ENCODE peak calls at places on chromosome 15, in four cellular contexts. One of them, this sample, is unnamed.

GRCh38 chr15:82900511-82900910 is 52.0 kb downstream of the HOMER2 start:
- DNase-seq in CD8-positive, alpha-beta T cell: no peak
- DNase-seq in upper lobe of left lung: no peak
- DNase-seq in tibial artery: no peak
- DNase-seq in this sample: no peak

GRCh38 chr15:36908991-36909390 is 191.4 kb downstream of the MEIS2 start:
- DNase-seq in CD8-positive, alpha-beta T cell: no peak
- DNase-seq in tibial artery: no peak
- DNase-seq in upper lobe of left lung: no peak
- DNase-seq in this sample: no peak

GRCh38 chr15:40069178-40070165 is 30.5 kb upstream of the SRP14 start:
- DNase-seq in CD8-positive, alpha-beta T cell: no peak
- DNase-seq in tibial artery: peak; percentile 92
- DNase-seq in upper lobe of left lung: peak; percentile 95
- DNase-seq in this sample: no peak

GRCh38 chr15:28123408-28124023 is 24.4 kb upstream of the OCA2 start:
- DNase-seq in tibial artery: peak; percentile 77
- DNase-seq in CD8-positive, alpha-beta T cell: no peak
- DNase-seq in upper lobe of left lung: no peak
- DNase-seq in this sample: no peak

GRCh38 chr15:61639491-61639890 is 410.4 kb upstream of the RORA start:
- DNase-seq in CD8-positive, alpha-beta T cell: no peak
- DNase-seq in upper lobe of left lung: no peak
- DNase-seq in tibial artery: no peak
- DNase-seq in this sample: no peak

GRCh38 chr15:69653846-69654245 is 201.2 kb downstream of the RPLP1 start:
- DNase-seq in CD8-positive, alpha-beta T cell: no peak
- DNase-seq in tibial artery: no peak
- DNase-seq in upper lobe of left lung: no peak
- DNase-seq in this sample: no peak

GRCh38 chr15:68583936-68584703 is 5.3 kb downstream of the CORO2B start:
- DNase-seq in upper lobe of left lung: no peak
- DNase-seq in tibial artery: no peak
- DNase-seq in CD8-positive, alpha-beta T cell: no peak
- DNase-seq in this sample: no peak

GRCh38 chr15:58503139-58504027 is 71.6 kb downstream of the LIPC start:
- DNase-seq in CD8-positive, alpha-beta T cell: no peak
- DNase-seq in tibial artery: no peak
- DNase-seq in upper lobe of left lung: peak; percentile 32
- DNase-seq in this sample: no peak

GRCh38 chr15:57878573-57878972 is 172.1 kb downstream of the POLR2M start:
- DNase-seq in tibial artery: no peak
- DNase-seq in CD8-positive, alpha-beta T cell: no peak
- DNase-seq in upper lobe of left lung: no peak
- DNase-seq in this sample: no peak

GRCh38 chr15:41019174-41019573 is 65.9 kb downstream of the CHAC1 start:
- DNase-seq in tibial artery: no peak
- DNase-seq in upper lobe of left lung: no peak
- DNase-seq in CD8-positive, alpha-beta T cell: no peak
- DNase-seq in this sample: no peak

GRCh38 chr15:64989331-64990167 is at the start of gene SPG21:
- DNase-seq in tibial artery: peak; percentile 86
- DNase-seq in CD8-positive, alpha-beta T cell: peak; percentile 77
- DNase-seq in upper lobe of left lung: peak; percentile 99
- DNase-seq in this sample: peak; percentile 90

GRCh38 chr15:64981812-64982431 is 7.8 kb downstream of the SPG21 start:
- DNase-seq in tibial artery: no peak
- DNase-seq in CD8-positive, alpha-beta T cell: no peak
- DNase-seq in upper lobe of left lung: no peak
- DNase-seq in this sample: no peak

GRCh38 chr15:64987136-64987535 is 2.6 kb downstream of the SPG21 start:
- DNase-seq in tibial artery: no peak
- DNase-seq in upper lobe of left lung: no peak
- DNase-seq in CD8-positive, alpha-beta T cell: no peak
- DNase-seq in this sample: no peak

GRCh38 chr15:64982472-64982871 is 7.2 kb downstream of the SPG21 start:
- DNase-seq in upper lobe of left lung: no peak
- DNase-seq in tibial artery: no peak
- DNase-seq in CD8-positive, alpha-beta T cell: no peak
- DNase-seq in this sample: no peak

DNA sequence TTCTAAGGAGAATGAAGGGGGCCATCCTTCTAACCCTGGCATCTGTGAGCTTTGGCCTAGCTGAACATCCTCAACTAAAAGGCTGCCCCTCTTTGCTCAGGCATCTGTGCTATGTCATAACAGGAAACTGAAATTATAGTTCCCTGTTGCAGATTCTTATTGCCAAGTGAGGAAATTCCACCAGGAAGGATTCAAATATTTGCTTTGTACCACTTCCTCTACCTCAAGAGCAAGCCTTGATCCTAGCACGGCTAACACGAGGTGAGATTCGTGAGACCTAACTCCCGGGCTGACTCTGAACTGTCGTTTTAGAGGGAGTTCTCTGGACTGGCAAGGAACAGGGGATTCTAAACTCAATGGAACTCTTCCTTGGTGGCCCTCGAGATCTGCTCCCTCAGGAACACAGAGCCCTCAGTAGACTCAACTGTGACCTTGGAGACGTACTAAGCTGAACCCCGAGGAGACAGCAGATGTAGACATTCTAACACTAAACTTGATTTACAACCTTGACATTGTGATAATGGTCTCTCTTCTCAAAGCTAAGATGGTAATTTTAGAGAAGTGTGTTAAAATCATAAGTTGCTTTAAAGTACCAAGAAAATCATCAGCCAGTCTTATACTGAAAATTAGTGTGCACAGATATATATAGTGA is 4.2 kb downstream of the SPG21 start:
- DNase-seq in tibial artery: no peak
- DNase-seq in CD8-positive, alpha-beta T cell: no peak
- DNase-seq in upper lobe of left lung: no peak
- DNase-seq in this sample: no peak
- H3K4me1 ChIP-seq in tibial artery: peaks cover 20% of the 10 kb centered on the region
- H3K4me1 ChIP-seq in CD8-positive, alpha-beta T cell: peaks cover 12% of the 10 kb centered on the region
- H3K4me1 ChIP-seq in upper lobe of left lung: peaks cover 39% of the 10 kb centered on the region
- H3K4me1 ChIP-seq in this sample: peaks cover 24% of the 10 kb centered on the region

DNA sequence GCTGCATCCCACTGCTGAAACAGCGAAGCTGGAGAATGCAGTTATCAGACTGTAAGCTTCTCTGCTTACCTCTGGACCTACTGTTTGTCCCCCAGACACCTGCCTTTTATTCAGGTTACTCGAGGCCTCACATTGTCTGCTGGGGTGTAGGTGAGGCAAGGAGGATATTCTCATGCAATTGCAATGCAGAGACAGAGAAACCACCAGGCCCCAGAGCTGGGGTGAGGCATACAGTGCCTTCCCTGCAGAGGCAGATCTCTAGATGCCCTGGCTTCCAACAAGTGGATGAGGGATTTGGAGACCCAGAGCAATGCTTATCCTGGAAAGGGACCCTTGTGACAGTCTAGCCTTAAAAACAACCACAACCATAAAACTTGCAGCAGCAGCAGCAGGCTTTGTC is 263.4 kb upstream of the ST8SIA2 start:
- DNase-seq in upper lobe of left lung: no peak
- DNase-seq in CD8-positive, alpha-beta T cell: no peak
- DNase-seq in tibial artery: no peak
- DNase-seq in this sample: no peak
- H3K36me3 ChIP-seq in upper lobe of left lung: peaks cover 5% of the 10 kb centered on the region
- H3K36me3 ChIP-seq in CD8-positive, alpha-beta T cell: peaks cover 2% of the 10 kb centered on the region
- H3K36me3 ChIP-seq in tibial artery: no peaks in the 10 kb centered on the region
- H3K36me3 ChIP-seq in this sample: no peaks in the 10 kb centered on the region

GRCh38 chr15:52559022-52559421 is 9.8 kb downstream of the ARPP19 start:
- DNase-seq in CD8-positive, alpha-beta T cell: no peak
- DNase-seq in upper lobe of left lung: no peak
- DNase-seq in tibial artery: no peak
- DNase-seq in this sample: no peak
- H3K27me3 ChIP-seq in CD8-positive, alpha-beta T cell: no peaks in the 10 kb centered on the region
- H3K27me3 ChIP-seq in upper lobe of left lung: no peaks in the 10 kb centered on the region
- H3K27me3 ChIP-seq in tibial artery: no peaks in the 10 kb centered on the region
- H3K27me3 ChIP-seq in this sample: no peaks in the 10 kb centered on the region

DNA sequence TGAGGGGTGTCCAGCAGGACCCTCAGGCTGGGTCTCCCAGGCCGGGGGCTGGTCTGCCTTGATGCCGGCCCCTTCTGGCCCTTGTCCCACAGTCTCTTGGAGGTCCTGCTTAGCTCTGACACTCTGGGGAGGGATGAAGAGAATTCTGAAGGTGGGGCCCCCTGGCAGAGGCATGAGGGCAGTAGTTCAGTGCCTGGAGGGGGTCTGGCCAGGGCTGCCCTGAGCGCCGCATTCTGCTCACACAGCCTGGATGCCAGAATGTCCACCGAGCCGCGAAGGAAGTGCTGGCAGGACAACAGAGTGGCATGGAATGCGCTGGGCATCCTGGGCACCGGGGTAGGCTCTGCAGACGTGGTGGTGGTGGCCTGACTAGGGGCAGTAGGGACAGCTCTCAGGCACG is 55.5 kb downstream of the SMAD6 start:
- DNase-seq in upper lobe of left lung: no peak
- DNase-seq in CD8-positive, alpha-beta T cell: no peak
- DNase-seq in tibial artery: no peak
- DNase-seq in this sample: no peak
- H3K4me1 ChIP-seq in upper lobe of left lung: peaks cover 80% of the 10 kb centered on the region
- H3K4me1 ChIP-seq in CD8-positive, alpha-beta T cell: peaks cover 4% of the 10 kb centered on the region
- H3K4me1 ChIP-seq in tibial artery: peaks cover 76% of the 10 kb centered on the region
- H3K4me1 ChIP-seq in this sample: no peaks in the 10 kb centered on the region

DNA sequence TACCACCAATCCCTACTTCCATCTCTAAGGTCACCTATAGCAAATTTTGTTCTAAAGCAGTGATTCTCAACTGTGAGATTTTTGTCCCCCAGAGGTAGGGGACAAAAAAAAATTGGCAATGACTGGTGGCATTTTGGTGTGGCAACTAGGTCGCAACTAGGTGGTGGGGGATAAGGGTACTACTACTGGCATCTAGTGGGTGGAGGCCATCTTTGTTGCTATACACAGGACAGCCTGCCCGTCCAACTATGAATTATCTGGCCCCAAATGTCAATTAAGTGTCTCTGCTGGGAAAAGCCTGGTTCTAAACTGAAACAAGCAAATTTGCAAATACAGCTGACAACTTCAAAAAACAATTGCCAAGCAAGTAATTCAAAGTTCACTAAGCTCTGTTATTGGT is 1.4 kb downstream of the MTMR10 start:
- DNase-seq in CD8-positive, alpha-beta T cell: no peak
- DNase-seq in tibial artery: no peak
- DNase-seq in upper lobe of left lung: no peak
- DNase-seq in this sample: no peak
- H3K36me3 ChIP-seq in CD8-positive, alpha-beta T cell: no peaks in the 10 kb centered on the region
- H3K36me3 ChIP-seq in tibial artery: no peaks in the 10 kb centered on the region
- H3K36me3 ChIP-seq in upper lobe of left lung: no peaks in the 10 kb centered on the region
- H3K36me3 ChIP-seq in this sample: peaks cover 7% of the 10 kb centered on the region

GRCh38 chr15:101495334-101496197 is 6.1 kb upstream of the PCSK6 start:
- DNase-seq in upper lobe of left lung: no peak
- DNase-seq in tibial artery: no peak
- DNase-seq in CD8-positive, alpha-beta T cell: no peak
- DNase-seq in this sample: no peak
- H3K27me3 ChIP-seq in upper lobe of left lung: no peaks in the 10 kb centered on the region
- H3K27me3 ChIP-seq in tibial artery: peaks cover 38% of the 10 kb centered on the region
- H3K27me3 ChIP-seq in CD8-positive, alpha-beta T cell: peaks cover 3% of the 10 kb centered on the region
- H3K27me3 ChIP-seq in this sample: no peaks in the 10 kb centered on the region

DNA sequence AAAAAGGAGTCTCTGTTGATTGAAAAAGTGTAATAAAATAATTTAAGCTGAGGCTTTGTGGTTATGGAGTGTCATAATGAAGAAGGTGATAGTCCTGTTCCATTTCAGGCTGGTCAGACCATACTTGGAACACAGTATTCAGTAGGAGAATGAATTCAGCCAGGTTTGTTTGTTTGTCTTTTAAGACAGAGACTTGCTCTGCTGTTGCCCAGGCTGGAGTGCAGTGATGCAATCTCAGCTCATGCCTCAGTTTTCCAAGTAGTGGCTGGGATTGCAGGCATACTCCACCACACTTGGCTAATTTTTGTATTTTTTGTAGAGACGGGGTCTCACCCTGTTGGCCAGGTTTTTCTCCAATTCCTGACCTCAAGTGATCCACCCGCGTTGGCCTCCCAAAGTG is 33.5 kb downstream of the IQGAP1 start:
- DNase-seq in CD8-positive, alpha-beta T cell: no peak
- DNase-seq in upper lobe of left lung: no peak
- DNase-seq in tibial artery: no peak
- DNase-seq in this sample: no peak
- H3K4me1 ChIP-seq in CD8-positive, alpha-beta T cell: peaks cover 30% of the 10 kb centered on the region
- H3K4me1 ChIP-seq in upper lobe of left lung: peaks cover 75% of the 10 kb centered on the region
- H3K4me1 ChIP-seq in tibial artery: peaks cover 71% of the 10 kb centered on the region
- H3K4me1 ChIP-seq in this sample: peaks cover 44% of the 10 kb centered on the region

DNA sequence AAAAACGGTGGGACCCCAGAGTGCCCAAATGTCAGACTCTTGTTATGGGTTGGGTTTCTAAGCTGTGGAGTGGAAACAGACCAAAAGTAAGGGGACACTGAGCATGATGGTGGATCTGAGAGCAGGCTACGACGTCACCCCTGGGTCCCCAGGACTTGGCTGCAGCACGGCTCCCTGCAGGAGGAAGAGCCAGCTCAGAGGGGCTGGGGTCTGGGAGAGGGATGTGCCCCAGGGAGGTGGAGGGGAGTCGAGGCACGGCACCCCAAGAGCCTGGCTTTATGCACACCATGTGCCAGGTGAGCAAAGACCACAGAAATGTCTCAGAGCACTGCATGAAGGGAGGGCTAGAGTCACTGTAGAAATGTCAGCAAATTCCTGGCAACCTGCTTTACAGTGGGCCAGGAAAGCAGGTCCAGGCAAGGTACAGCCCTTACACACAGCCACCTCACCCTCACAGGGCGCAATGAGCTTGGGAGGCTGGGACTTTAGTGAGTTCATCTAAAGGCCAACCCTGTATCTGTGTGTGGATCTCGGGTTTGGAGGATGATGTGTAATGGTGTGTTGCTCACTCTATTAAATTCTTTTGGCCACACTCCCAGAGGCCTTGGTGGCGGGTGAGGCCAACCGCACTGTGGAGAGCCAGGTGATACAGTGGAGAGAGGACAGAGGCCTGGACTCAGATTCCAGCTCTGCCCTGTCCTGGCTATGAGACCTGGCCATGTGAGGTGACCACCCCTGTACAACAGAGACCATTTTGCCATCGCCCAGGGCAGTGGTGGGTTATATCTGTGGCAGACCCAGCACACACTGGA is 14.1 kb downstream of the CTSH start:
- DNase-seq in tibial artery: peak; percentile 75
- DNase-seq in upper lobe of left lung: no peak
- DNase-seq in CD8-positive, alpha-beta T cell: no peak
- DNase-seq in this sample: no peak
- H3K36me3 ChIP-seq in tibial artery: peaks cover 1% of the 10 kb centered on the region
- H3K36me3 ChIP-seq in upper lobe of left lung: peaks cover 39% of the 10 kb centered on the region
- H3K36me3 ChIP-seq in CD8-positive, alpha-beta T cell: no peaks in the 10 kb centered on the region
- H3K36me3 ChIP-seq in this sample: no peaks in the 10 kb centered on the region

DNA sequence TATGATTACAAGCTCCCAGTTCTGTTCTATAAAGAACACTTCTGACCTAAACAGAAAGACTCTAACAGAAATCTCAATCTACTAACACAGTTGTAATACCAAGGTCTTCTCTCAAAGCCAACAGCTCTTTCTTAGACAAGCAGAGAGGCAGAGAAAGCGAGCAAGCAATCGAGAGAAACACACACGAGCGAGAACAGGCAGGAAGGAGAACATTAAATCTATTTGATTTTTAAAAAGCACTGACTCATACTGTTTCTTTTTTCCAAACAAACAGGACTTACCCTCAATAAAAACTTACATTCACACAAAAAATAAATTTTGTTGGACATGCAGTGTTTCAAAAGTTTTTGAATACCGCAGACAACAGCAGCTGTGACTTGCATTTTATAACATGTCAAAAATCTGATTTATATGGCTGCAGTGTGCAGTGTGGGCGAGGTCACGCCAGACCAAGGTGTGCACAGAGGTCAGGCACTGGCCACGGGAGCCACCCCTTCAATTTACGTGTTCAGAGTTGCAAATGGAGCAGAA is at the start of gene NRG4:
- DNase-seq in upper lobe of left lung: no peak
- DNase-seq in tibial artery: no peak
- DNase-seq in CD8-positive, alpha-beta T cell: no peak
- DNase-seq in this sample: no peak
- H3K27me3 ChIP-seq in upper lobe of left lung: no peaks in the 10 kb centered on the region
- H3K27me3 ChIP-seq in tibial artery: no peaks in the 10 kb centered on the region
- H3K27me3 ChIP-seq in CD8-positive, alpha-beta T cell: no peaks in the 10 kb centered on the region
- H3K27me3 ChIP-seq in this sample: peaks cover 3% of the 10 kb centered on the region

GRCh38 chr15:88623632-88624031 is 2.5 kb downstream of the AEN start:
- DNase-seq in CD8-positive, alpha-beta T cell: no peak
- DNase-seq in upper lobe of left lung: no peak
- DNase-seq in tibial artery: no peak
- DNase-seq in this sample: no peak
- H3K4me1 ChIP-seq in CD8-positive, alpha-beta T cell: peaks cover 65% of the 10 kb centered on the region
- H3K4me1 ChIP-seq in upper lobe of left lung: peaks cover 48% of the 10 kb centered on the region
- H3K4me1 ChIP-seq in tibial artery: peaks cover 30% of the 10 kb centered on the region
- H3K4me1 ChIP-seq in this sample: peaks cover 63% of the 10 kb centered on the region

This sample was measured in CD8-positive, alpha-beta memory T cell.